ENCODE peak calls at places on chromosomes 3 and 15, in seven cellular contexts. P is endodermal cell, O is AG09309, U is RWPE1, D is GM20000, H is H9, I is mucosa of descending colon. A is an unnamed sample.

GRCh38 chr15:62138124-62138523 is 27.0 kb downstream of the C2CD4B start:
- DNase-seq in P (no peak), O (peak; percentile 8), U (peak; percentile 52), D (no peak), H (no peak), I (no peak), A (no peak)

GRCh38 chr3:161914703-161915102 is 418.1 kb downstream of the OTOL1 start:
- DNase-seq in P (peak; percentile 79), O (no peak), U (no peak), D (no peak), H (peak; percentile 50), I (peak; percentile 13), A (no peak)

GRCh38 chr15:51751687-51752683 is 588 bp downstream of the TMOD2 start:
- DNase-seq in P (peak; percentile 76), O (no peak), U (peak; percentile 43), D (peak; percentile 56), H (peak; percentile 50), I (peak; percentile 34), A (no peak)

GRCh38 chr3:186922790-186923189 is 7.5 kb upstream of the ST6GAL1 start:
- DNase-seq in P (no peak), O (no peak), U (peak; percentile 73), D (no peak), H (no peak), I (no peak), A (no peak)

GRCh38 chr3:107416886-107417285 is 39.6 kb downstream of the CCDC54 start:
- DNase-seq in P (no peak), O (no peak), U (no peak), D (no peak), H (no peak), I (no peak), A (no peak)

GRCh38 chr15:98442379-98442833 is 205.9 kb upstream of the IGF1R start:
- DNase-seq in P (peak; percentile 92), O (peak; percentile 68), U (peak; percentile 85), D (peak; percentile 60), H (peak; percentile 75), I (peak; percentile 67), A (no peak)

GRCh38 chr3:160179906-160180305 is 45.3 kb upstream of the C3orf80 start:
- DNase-seq in P (no peak), O (no peak), U (no peak), D (no peak), H (no peak), I (no peak), A (no peak)

GRCh38 chr3:148600440-148600839 is 97.3 kb upstream of the AGTR1 start:
- DNase-seq in P (no peak), O (no peak), U (no peak), D (no peak), H (no peak), I (no peak), A (no peak)

GRCh38 chr15:66931768-66932633 is 133.4 kb upstream of the SMAD3 start:
- DNase-seq in P (peak; percentile 67), O (no peak), U (peak; percentile 85), D (no peak), H (no peak), I (peak; percentile 78), A (no peak)

GRCh38 chr3:69784854-69785523 is 45.7 kb downstream of the MITF start:
- DNase-seq in P (no peak), O (peak; percentile 63), U (peak; percentile 35), D (no peak), H (no peak), I (peak; percentile 12), A (no peak)

GRCh38 chr15:78415284-78415683 is 22.7 kb upstream of the IREB2 start:
- DNase-seq in P (no peak), O (no peak), U (peak; percentile 43), D (no peak), H (no peak), I (no peak), A (no peak)

GRCh38 chr15:31474059-31474868 is 147.6 kb downstream of the KLF13 start:
- DNase-seq in P (peak; percentile 26), O (no peak), U (no peak), D (no peak), H (peak; percentile 6), I (peak; percentile 2), A (no peak)

GRCh38 chr3:129240436-129240835 is 9.0 kb upstream of the COPG1 start:
- DNase-seq in P (no peak), O (no peak), U (no peak), D (no peak), H (no peak), I (no peak), A (peak; percentile 65)

GRCh38 chr3:131786386-131786785 is 248.4 kb downstream of the CPNE4 start:
- DNase-seq in P (no peak), O (no peak), U (no peak), D (no peak), H (no peak), I (no peak), A (no peak)

GRCh38 chr3:21117397-21117796 is 633.6 kb downstream of the ZNF385D start:
- DNase-seq in P (no peak), O (no peak), U (no peak), D (no peak), H (no peak), I (no peak), A (no peak)

DNA sequence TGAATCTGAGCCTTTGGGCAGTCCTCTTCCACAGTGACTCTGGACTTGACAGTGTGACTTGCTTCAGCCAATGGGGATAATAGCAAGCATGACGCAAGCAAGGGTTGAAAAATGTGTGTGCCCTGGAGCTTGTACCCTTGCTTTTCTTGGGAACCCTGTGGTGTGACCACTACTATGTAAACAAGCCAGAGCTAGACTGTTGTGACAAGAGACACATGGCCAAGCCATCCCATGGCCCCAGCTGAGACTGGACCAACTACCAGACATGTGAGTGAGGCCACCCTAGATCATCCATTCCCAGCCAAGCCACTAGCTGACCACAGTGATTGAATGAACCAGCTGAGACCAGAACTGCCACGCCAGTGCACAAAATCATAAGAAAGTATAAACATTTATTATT is 11.8 kb downstream of the MYO1E start:
- DNase-seq in P (no peak), O (no peak), U (no peak), D (no peak), H (no peak), I (no peak), A (no peak)
- TF ChIP-seq CTCF in P (no peak), O (peak; percentile 2), U (no peak), D (no peak), H (no peak), I (no peak), A (no peak)

GRCh38 chr15:83993591-83993990 is 242.0 kb upstream of the GOLGA6L4 start:
- DNase-seq in P (no peak), O (no peak), U (no peak), D (no peak), H (no peak), I (no peak), A (no peak)
- TF ChIP-seq CTCF in P (peak; percentile 60), O (no peak), U (no peak), D (no peak), H (peak; percentile 49), I (no peak), A (no peak)

DNA sequence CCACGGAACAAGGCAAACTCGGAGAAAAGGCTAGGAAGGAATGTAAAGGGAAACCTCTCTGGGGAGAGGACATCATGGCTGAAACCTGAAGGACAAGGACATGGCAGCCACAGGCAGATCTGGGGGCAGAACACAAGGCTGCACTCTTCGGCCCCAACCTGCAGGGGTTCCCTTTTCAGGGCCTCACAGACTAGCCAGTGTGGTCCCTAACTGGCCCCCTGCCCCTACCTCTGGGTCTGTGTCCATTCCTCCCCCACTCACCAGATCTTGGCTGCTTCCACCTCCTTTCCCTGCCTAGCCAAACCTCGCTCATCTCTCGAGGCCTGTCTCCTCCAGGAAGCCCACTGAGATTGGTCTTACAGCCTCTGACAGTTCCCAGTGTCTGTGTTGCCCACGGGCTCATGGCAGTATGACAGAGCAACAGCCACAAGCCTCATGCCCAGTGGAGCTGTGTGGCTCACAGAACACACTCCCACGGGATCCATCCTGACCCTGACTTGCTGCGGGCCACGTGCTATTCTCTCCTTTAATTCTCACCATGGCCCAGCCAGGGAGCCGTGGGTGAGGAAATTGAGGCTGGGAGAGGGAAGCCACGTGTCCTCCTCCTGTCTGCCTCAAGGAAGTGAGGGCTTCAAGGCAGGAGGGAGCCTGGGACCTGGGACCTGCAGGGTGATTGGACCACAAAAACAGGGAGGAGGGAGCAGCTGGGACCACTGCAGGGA is 26.5 kb downstream of the WNT7A start:
- DNase-seq in P (no peak), O (no peak), U (no peak), D (no peak), H (no peak), I (no peak), A (no peak)
- TF ChIP-seq CTCF in P (no peak), O (no peak), U (no peak), D (no peak), H (no peak), I (no peak), A (no peak)

GRCh38 chr3:14915636-14916222 is 31.7 kb upstream of the NR2C2 start:
- DNase-seq in P (no peak), O (no peak), U (no peak), D (no peak), H (peak; percentile 12), I (peak; percentile 47), A (no peak)
- TF ChIP-seq CTCF in P (peak; percentile 45), O (peak; percentile 11), U (no peak), D (no peak), H (peak; percentile 33), I (no peak), A (no peak)

DNA sequence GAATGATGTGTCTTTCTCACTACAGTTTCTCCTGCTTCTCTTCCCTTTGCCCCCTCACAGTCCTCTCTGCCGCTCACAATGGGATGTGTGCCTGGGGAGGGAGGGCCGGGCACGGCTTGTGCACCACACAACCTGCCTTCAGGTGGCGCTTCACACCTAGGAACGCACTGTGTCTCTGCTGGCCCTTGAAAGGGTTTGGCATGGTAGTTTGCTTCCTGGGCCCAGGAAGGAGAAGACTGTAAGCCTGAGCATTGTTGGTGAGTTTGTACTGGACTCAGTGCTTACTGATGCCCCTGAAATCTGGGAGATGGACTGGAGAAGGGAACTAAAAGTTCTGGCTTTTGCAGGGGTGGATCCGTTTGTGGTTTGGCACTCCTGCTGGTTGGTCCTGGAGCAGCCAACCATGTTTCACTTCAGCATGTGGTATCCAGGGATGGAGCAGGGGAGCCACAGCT is 9.2 kb downstream of the ALPK3 start:
- DNase-seq in P (peak; percentile 87), O (no peak), U (peak; percentile 40), D (peak; percentile 58), H (peak; percentile 83), I (peak; percentile 59), A (no peak)
- TF ChIP-seq CTCF in P (peak; percentile 82), O (peak; percentile 41), U (peak; percentile 16), D (peak; percentile 39), H (peak; percentile 82), I (no peak), A (no peak)

GRCh38 chr15:41926184-41927056 is 32.6 kb upstream of the SPTBN5 start:
- DNase-seq in P (no peak), O (no peak), U (no peak), D (no peak), H (peak; percentile 30), I (peak; percentile 74), A (no peak)
- TF ChIP-seq CTCF in P (peak; percentile 49), O (no peak), U (no peak), D (no peak), H (no peak), I (no peak), A (no peak)